ENCODE peak calls at places on chromosomes 6 and 20, in five cellular contexts. D, P, W, V and U are unnamed samples.

GRCh38 chr20:32354592-32355416 is 3.3 kb upstream of the ASXL1 start:
- DNase-seq in D (no peak), W (no peak), P (no peak), V (peak; percentile 42), U (no peak)

GRCh38 chr6:106225581-106225980 is 100.0 kb downstream of the ATG5 start:
- DNase-seq in V (peak; percentile 3), P (no peak), W (no peak), D (no peak), U (peak; percentile 5)

GRCh38 chr6:163779727-163780284 is 365.3 kb downstream of the QKI start:
- DNase-seq in P (no peak), D (no peak), W (no peak), V (no peak), U (no peak)

GRCh38 chr20:52160049-52160448 is 31.5 kb downstream of the ZFP64 start:
- DNase-seq in P (no peak), V (no peak), D (no peak), W (no peak), U (no peak)

GRCh38 chr6:3806169-3806922 is 42.8 kb upstream of the FAM50B start:
- DNase-seq in D (no peak), P (no peak), W (no peak), V (peak; percentile 26), U (peak; percentile 34)

GRCh38 chr6:170093276-170093657 is 197.6 kb downstream of the DLL1 start:
- DNase-seq in V (no peak), D (no peak), W (peak; percentile 42), P (no peak), U (no peak)

GRCh38 chr6:125943528-125944433 is 12.8 kb upstream of the HINT3 start:
- DNase-seq in D (no peak), P (no peak), V (no peak), W (no peak), U (no peak)

GRCh38 chr20:23832775-23833508 is 6.4 kb upstream of the CST2 start:
- DNase-seq in P (no peak), D (no peak), V (no peak), W (no peak), U (no peak)

GRCh38 chr6:150016324-150017185 is 8.8 kb downstream of the RAET1L start:
- DNase-seq in P (no peak), W (peak; percentile 57), V (peak; percentile 60), D (no peak), U (peak; percentile 81)

GRCh38 chr6:11969092-11969491 is 43.0 kb upstream of the HIVEP1 start:
- DNase-seq in V (no peak), W (no peak), P (no peak), D (no peak), U (no peak)

GRCh38 chr6:90458353-90459224 is 128.3 kb downstream of the MAP3K7 start:
- DNase-seq in P (no peak), D (peak; percentile 68), V (no peak), W (no peak), U (no peak)

GRCh38 chr20:19449051-19449450 is 236.6 kb downstream of the SLC24A3 start:
- DNase-seq in D (no peak), W (no peak), P (no peak), V (no peak), U (no peak)

GRCh38 chr6:93423542-93423941 is 4.2 kb upstream of the EPHA7 start:
- DNase-seq in W (peak; percentile 58), P (no peak), D (no peak), V (peak; percentile 66), U (peak; percentile 24)

GRCh38 chr6:6980999-6981581 is 126.7 kb upstream of the RREB1 start:
- DNase-seq in D (no peak), V (no peak), W (no peak), P (no peak), U (no peak)

GRCh38 chr6:147000545-147001488 is 203.4 kb upstream of the STXBP5 start:
- DNase-seq in D (no peak), V (no peak), P (no peak), W (no peak), U (no peak)

GRCh38 chr20:10984899-10985298 is 311.1 kb upstream of the JAG1 start:
- DNase-seq in D (no peak), W (no peak), P (no peak), V (no peak), U (peak; percentile 34)

GRCh38 chr6:169931223-169931760 is 179.9 kb downstream of the ERMARD start:
- DNase-seq in P (no peak), V (no peak), W (no peak), D (no peak), U (no peak)

GRCh38 chr6:108983151-108983550 is 111.5 kb downstream of the SESN1 start:
- DNase-seq in D (no peak), P (no peak), V (no peak), W (no peak), U (no peak)